ENCODE peak calls at places on chromosomes 13 and 19, in eight cellular contexts. S is body of pancreas, V is stomach, M is tibial nerve, J is uterus, C is GM12878, I is HepG2, W is adrenal gland. E is an unnamed sample. For H3K36me3, the result is how much of the 10 kb centered on the place peaks cover.

GRCh38 chr19:6811906-6812305 is 39.4 kb downstream of the VAV1 start:
- DNase-seq in S (no peak), V (no peak), M (no peak), J (no peak), C (peak), I (peak), W (no peak), E (peak)

GRCh38 chr13:110326263-110326904 is 19.3 kb downstream of the COL4A2 start:
- DNase-seq in S (no peak), V (no peak), M (no peak), J (no peak), C (no peak), I (no peak), W (no peak), E (no peak)

GRCh38 chr13:109485136-109485794 is 301.1 kb downstream of the IRS2 start:
- DNase-seq in S (no peak), V (no peak), M (no peak), J (no peak), C (no peak), I (no peak), W (no peak), E (no peak)

GRCh38 chr13:86976521-86977324 is 694.4 kb upstream of the SLITRK5 start:
- DNase-seq in S (no peak), V (no peak), M (no peak), J (no peak), C (no peak), I (no peak), W (no peak), E (no peak)

GRCh38 chr13:51154029-51154555 is 43.0 kb upstream of the C13orf42 start:
- DNase-seq in S (no peak), V (no peak), M (no peak), J (no peak), C (no peak), I (no peak), W (peak), E (no peak)

GRCh38 chr19:54523403-54523802 is 20.8 kb downstream of the LAIR2 start:
- DNase-seq in S (no peak), V (no peak), M (no peak), J (peak), C (peak), I (no peak), W (no peak), E (no peak)

GRCh38 chr13:29474991-29475390 is 120.5 kb downstream of the SLC7A1 start:
- DNase-seq in S (no peak), V (no peak), M (no peak), J (no peak), C (no peak), I (no peak), W (no peak), E (no peak)

GRCh38 chr19:45798995-45799517 is 6.4 kb upstream of the DMWD start:
- DNase-seq in S (peak), V (peak), M (no peak), J (peak), C (peak), I (peak), W (peak), E (peak)

GRCh38 chr19:6519289-6519688 is 11.5 kb upstream of the TNFSF9 start:
- DNase-seq in S (no peak), V (no peak), M (no peak), J (no peak), C (no peak), I (no peak), W (no peak), E (no peak)

GRCh38 chr19:38877781-38878574 is at the start of gene RINL:
- DNase-seq in S (no peak), V (peak), M (no peak), J (no peak), C (no peak), I (no peak), W (no peak), E (no peak)

GRCh38 chr19:38693380-38694223 is 46.2 kb downstream of the ACTN4 start:
- DNase-seq in S (peak), V (no peak), M (no peak), J (no peak), C (no peak), I (peak), W (no peak), E (no peak)

GRCh38 chr19:45251452-45252354 is 632 bp downstream of the MARK4 start:
- DNase-seq in S (peak), V (no peak), M (no peak), J (no peak), C (no peak), I (no peak), W (peak), E (no peak)

GRCh38 chr19:43667524-43668405 is 2.2 kb downstream of the PLAUR start:
- DNase-seq in S (no peak), V (no peak), M (no peak), J (peak), C (no peak), I (no peak), W (peak), E (no peak)

GRCh38 chr19:35476149-35476548 is 14.1 kb downstream of the KRTDAP start:
- DNase-seq in S (no peak), V (no peak), M (no peak), J (no peak), C (no peak), I (no peak), W (no peak), E (no peak)

GRCh38 chr13:77417897-77418296 is 91.0 kb upstream of the MYCBP2 start:
- DNase-seq in S (no peak), V (no peak), M (no peak), J (no peak), C (no peak), I (no peak), W (no peak), E (no peak)

GRCh38 chr13:41916173-41916954 is 44.5 kb downstream of the VWA8 start:
- DNase-seq in S (no peak), V (no peak), M (no peak), J (no peak), C (peak), I (no peak), W (no peak), E (no peak)

GRCh38 chr19:13833330-13834265 is 38.4 kb downstream of the ZSWIM4 start:
- DNase-seq in S (peak), V (peak), M (peak), J (peak), C (no peak), I (peak), W (peak), E (peak)

GRCh38 chr13:106433066-106433465 is 102.4 kb downstream of the EFNB2 start:
- DNase-seq in S (no peak), V (no peak), M (no peak), J (no peak), C (no peak), I (no peak), W (no peak), E (no peak)

GRCh38 chr19:55679343-55680257 is 4.6 kb downstream of the EPN1 start:
- DNase-seq in S (no peak), V (no peak), M (no peak), J (no peak), C (no peak), I (no peak), W (no peak), E (no peak)

GRCh38 chr19:45902651-45903625 is 525 bp upstream of the MYPOP start:
- DNase-seq in S (peak), V (peak), M (peak), J (peak), C (peak), I (peak), W (peak), E (peak)

GRCh38 chr13:62038214-62038613 is 622.6 kb upstream of the PCDH20 start:
- DNase-seq in S (no peak), V (no peak), M (no peak), J (no peak), C (peak), I (no peak), W (no peak), E (no peak)

GRCh38 chr13:101917833-101918755 is 465.6 kb downstream of the ITGBL1 start:
- DNase-seq in S (peak), V (no peak), M (no peak), J (no peak), C (no peak), I (no peak), W (no peak), E (no peak)

GRCh38 chr13:41311607-41312500 is 787 bp downstream of the NAA16 start:
- DNase-seq in S (peak), V (peak), M (no peak), J (peak), C (no peak), I (peak), W (peak), E (peak)

GRCh38 chr19:46716013-46716671 is 772 bp downstream of the PRKD2 start:
- DNase-seq in S (peak), V (peak), M (no peak), J (no peak), C (no peak), I (no peak), W (peak), E (no peak)

GRCh38 chr13:99436686-99437416 is 64.4 kb upstream of the TM9SF2 start:
- DNase-seq in S (peak), V (peak), M (peak), J (peak), C (no peak), I (peak), W (peak), E (peak)

GRCh38 chr19:10283786-10284540 is 2.8 kb upstream of the ICAM4 start:
- DNase-seq in S (no peak), V (no peak), M (no peak), J (no peak), C (no peak), I (no peak), W (no peak), E (no peak)

GRCh38 chr13:67383358-67383757 is 153.2 kb upstream of the PCDH9 start:
- DNase-seq in S (peak), V (no peak), M (no peak), J (no peak), C (no peak), I (peak), W (no peak), E (no peak)

GRCh38 chr13:33033361-33033812 is 17.2 kb downstream of the KL start:
- DNase-seq in S (no peak), V (no peak), M (no peak), J (no peak), C (no peak), I (no peak), W (no peak), E (peak)

GRCh38 chr13:44713793-44714469 is 137.8 kb upstream of the TSC22D1 start:
- DNase-seq in S (no peak), V (no peak), M (no peak), J (no peak), C (no peak), I (peak), W (no peak), E (no peak)

GRCh38 chr13:79943633-79944032 is 397.3 kb downstream of the SPRY2 start:
- DNase-seq in S (no peak), V (no peak), M (no peak), J (no peak), C (no peak), I (no peak), W (no peak), E (no peak)

GRCh38 chr13:74372511-74372910 is 238.3 kb upstream of the KLF12 start:
- DNase-seq in S (no peak), V (no peak), M (no peak), J (no peak), C (no peak), I (no peak), W (no peak), E (no peak)

DNA sequence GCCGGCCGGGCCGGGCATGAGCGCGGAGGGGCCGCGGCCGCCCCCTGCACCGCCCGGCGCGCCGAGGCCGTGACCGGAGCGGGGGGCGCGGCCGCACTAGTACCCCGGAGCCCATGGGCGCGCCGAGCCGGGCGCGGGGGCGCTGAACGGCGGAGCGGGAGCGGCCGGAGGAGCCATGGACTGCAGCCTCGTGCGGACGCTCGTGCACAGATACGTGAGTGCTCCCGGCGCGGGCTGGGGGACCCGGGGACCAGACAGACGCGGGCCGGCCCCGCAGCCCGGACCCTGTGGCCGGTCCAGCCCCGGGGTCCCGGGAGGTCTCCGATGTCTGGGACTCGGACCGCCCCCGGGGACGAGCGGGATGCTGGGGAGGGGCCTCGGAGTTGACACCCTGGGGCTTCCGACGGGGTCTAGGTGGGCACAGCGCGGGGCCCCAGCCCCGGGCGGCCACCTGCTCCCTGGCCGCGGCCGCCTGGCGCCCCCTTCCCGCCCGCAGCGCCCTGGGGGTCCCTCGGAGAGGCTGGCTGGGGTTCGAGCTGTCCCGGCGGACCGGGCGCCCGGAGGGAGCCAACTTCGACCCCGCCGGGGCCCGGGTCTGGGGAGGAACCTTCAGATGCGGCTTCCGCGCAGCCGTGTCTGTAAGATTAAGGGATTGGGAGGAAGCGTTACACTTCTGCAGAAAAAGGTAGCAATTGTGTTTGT is 555 bp downstream of the ATP11A start:
- DNase-seq in S (peak), V (peak), M (no peak), J (peak), C (no peak), I (no peak), W (peak), E (no peak)
- TF ChIP-seq POLR2A in S (peak), V (no peak), M (no peak), J (no peak), C (no peak), I (no peak), W (peak), E (no peak)

GRCh38 chr19:3550947-3551807 is 6.2 kb downstream of the MFSD12 start:
- DNase-seq in S (no peak), V (no peak), M (no peak), J (no peak), C (no peak), I (no peak), W (no peak), E (no peak)
- H3K36me3 ChIP-seq in S (under half), V (under half), M (under half), J (under half), C (under half), I (under half), W (under half), E (under half)

DNA sequence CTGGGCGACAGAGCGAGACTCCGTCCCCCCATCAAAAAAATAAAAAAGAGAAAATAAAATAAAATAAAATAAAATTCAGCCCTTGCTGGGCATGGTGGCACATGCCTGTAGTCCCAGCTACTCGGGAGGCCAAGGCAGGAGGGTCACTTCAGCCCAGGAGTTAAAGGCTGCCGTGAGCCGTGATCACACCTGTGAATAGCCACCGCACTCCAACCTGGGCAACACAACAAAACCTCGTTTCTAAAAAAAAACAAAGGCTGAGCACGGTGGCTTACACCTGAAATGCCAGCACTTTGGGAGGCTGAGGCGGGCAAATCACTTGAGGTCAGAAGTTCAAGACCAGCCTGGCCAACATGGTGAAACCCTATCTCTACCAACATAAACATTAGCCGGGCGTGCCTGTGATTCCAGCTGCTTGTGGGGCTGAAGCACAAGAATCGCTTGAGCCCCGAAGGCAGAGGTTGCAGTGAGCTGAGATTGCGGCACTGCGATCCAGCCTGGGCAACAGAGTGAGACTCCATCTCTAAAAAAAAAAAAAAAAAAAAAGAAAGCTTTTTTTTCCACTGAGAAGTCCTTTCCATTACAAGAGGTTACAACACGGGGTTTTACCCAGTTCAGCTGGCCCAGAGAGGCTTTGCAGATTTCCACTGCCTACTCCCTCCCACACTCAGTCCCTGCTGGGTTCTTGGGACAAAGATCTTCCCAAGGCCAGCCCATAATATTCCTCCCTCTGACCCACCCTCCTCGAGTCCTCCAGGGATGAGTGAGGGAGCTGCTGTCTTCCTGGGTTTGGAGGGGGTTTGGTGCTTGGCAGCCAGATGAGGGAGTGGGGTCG is 6.4 kb downstream of the ANGPTL4 start:
- DNase-seq in S (no peak), V (no peak), M (no peak), J (no peak), C (no peak), I (no peak), W (no peak), E (peak)
- TF ChIP-seq POLR2A in S (no peak), V (no peak), M (no peak), J (no peak), C (no peak), I (no peak), W (no peak), E (no peak)

GRCh38 chr19:48121909-48122371 is 11.3 kb upstream of the PLA2G4C start:
- DNase-seq in S (no peak), V (no peak), M (no peak), J (peak), C (peak), I (no peak), W (peak), E (no peak)

GRCh38 chr19:48123907-48124675 is 13.5 kb upstream of the PLA2G4C start:
- DNase-seq in S (no peak), V (no peak), M (no peak), J (no peak), C (no peak), I (peak), W (no peak), E (peak)

GRCh38 chr19:48120505-48120904 is 9.9 kb upstream of the PLA2G4C start:
- DNase-seq in S (no peak), V (no peak), M (no peak), J (no peak), C (no peak), I (no peak), W (no peak), E (no peak)

GRCh38 chr19:48122421-48122820 is 11.8 kb upstream of the PLA2G4C start:
- DNase-seq in S (no peak), V (no peak), M (no peak), J (no peak), C (no peak), I (no peak), W (no peak), E (no peak)

DNA sequence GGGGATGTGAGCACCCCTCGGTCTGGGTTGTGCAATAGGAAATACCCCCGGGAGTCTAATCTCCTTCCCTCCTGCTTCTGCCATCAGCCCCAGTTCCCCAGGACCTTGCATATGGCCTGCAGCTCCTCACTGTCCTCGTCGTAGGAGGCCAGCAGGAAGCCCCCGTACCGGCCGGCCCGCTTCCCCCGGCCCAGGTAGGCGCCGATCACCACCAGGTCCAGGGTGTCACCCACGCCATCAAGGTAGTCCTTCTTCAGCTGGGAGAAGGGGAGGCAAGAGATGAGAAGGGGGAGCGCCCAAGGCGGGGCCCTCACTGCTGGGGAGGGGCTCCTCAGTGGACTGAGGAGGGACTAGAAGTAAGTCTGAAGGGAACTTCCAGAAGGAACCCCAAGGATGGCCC is 10.4 kb upstream of the PLA2G4C start:
- DNase-seq in S (no peak), V (no peak), M (no peak), J (no peak), C (no peak), I (no peak), W (no peak), E (no peak)
- H3K36me3 ChIP-seq in S (under half), V (half or more), M (half or more), J (under half), C (under half), I (half or more), W (under half), E (under half)

DNA sequence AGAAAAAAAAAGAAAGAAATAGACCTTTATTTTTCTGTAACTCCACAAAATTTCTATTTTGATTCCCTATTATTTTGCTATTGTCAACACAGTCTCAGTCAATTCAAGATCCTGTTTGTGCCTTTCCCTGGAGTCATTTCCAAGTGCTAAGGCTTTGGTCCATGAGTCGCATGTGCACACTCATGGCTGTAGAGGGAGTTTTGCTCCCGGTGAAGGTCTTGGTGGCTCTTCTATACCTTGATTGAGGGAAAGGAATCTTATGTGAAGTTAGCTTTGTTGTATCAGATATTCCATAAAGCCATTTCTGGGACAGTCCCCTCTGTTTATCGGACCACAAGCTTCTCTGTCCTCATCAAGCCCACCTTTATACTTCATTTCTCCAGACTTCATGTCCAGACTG is 58.7 kb upstream of the ALOX5AP start:
- DNase-seq in S (no peak), V (no peak), M (no peak), J (no peak), C (no peak), I (peak), W (no peak), E (no peak)
- TF ChIP-seq POLR2A in S (no peak), V (no peak), M (no peak), J (no peak), C (no peak), I (no peak), W (no peak), E (no peak)